ENCODE peak calls at places on chromosomes 5 and 9, in six cellular contexts. J, U, Q, A, K and Y are unnamed samples.

GRCh38 chr5:80481019-80481893 is 6.6 kb upstream of the FAM151B start:
- DNase-seq in J (peak; percentile 60), U (no peak), Q (peak; percentile 57), A (no peak), K (peak; percentile 64), Y (peak; percentile 78)

GRCh38 chr5:156677963-156678362 is 172.1 kb upstream of the PPP1R2B start:
- DNase-seq in J (no peak), U (no peak), Q (no peak), A (no peak), K (no peak), Y (no peak)

GRCh38 chr5:176894298-176894697 is 4.8 kb downstream of the HK3 start:
- DNase-seq in J (no peak), U (no peak), Q (no peak), A (no peak), K (no peak), Y (no peak)

GRCh38 chr5:60540855-60541805 is 158.8 kb downstream of the DEPDC1B start:
- DNase-seq in J (peak; percentile 53), U (no peak), Q (peak; percentile 13), A (no peak), K (peak; percentile 86), Y (peak; percentile 58)

GRCh38 chr9:99103909-99104458 is 929 bp upstream of the TGFBR1 start:
- DNase-seq in J (peak; percentile 61), U (no peak), Q (peak; percentile 36), A (peak; percentile 49), K (peak; percentile 43), Y (peak; percentile 83)

GRCh38 chr5:139243425-139243965 is 45.3 kb upstream of the SIL1 start:
- DNase-seq in J (peak; percentile 59), U (no peak), Q (no peak), A (no peak), K (no peak), Y (no peak)

GRCh38 chr9:121303456-121304451 is 35.8 kb downstream of the GSN start:
- DNase-seq in J (no peak), U (peak; percentile 17), Q (no peak), A (no peak), K (no peak), Y (peak; percentile 21)

GRCh38 chr5:170941788-170942187 is 80.0 kb downstream of the RANBP17 start:
- DNase-seq in J (no peak), U (no peak), Q (no peak), A (no peak), K (no peak), Y (no peak)

GRCh38 chr5:126531543-126532120 is 63.4 kb downstream of the ALDH7A1 start:
- DNase-seq in J (peak; percentile 62), U (no peak), Q (no peak), A (no peak), K (peak; percentile 29), Y (peak; percentile 15)

GRCh38 chr5:174459832-174460448 is 264.4 kb upstream of the MSX2 start:
- DNase-seq in J (no peak), U (no peak), Q (no peak), A (no peak), K (no peak), Y (no peak)

GRCh38 chr5:158506648-158507047 is 593.1 kb downstream of the EBF1 start:
- DNase-seq in J (no peak), U (no peak), Q (no peak), A (no peak), K (no peak), Y (no peak)

GRCh38 chr5:99037668-99038067 is 108.9 kb upstream of the CHD1 start:
- DNase-seq in J (no peak), U (no peak), Q (no peak), A (no peak), K (no peak), Y (no peak)

GRCh38 chr9:93100265-93100636 is 4.2 kb downstream of the CARD19 start:
- DNase-seq in J (no peak), U (no peak), Q (no peak), A (no peak), K (no peak), Y (no peak)

GRCh38 chr9:89137548-89138462 is 40.8 kb downstream of the SHC3 start:
- DNase-seq in J (peak; percentile 95), U (peak; percentile 37), Q (no peak), A (no peak), K (peak; percentile 93), Y (peak; percentile 97)

GRCh38 chr5:98050583-98050982 is 722.9 kb upstream of the RGMB start:
- DNase-seq in J (peak; percentile 56), U (no peak), Q (no peak), A (no peak), K (peak; percentile 26), Y (peak; percentile 44)

GRCh38 chr9:8863886-8864881 is 1064.6 kb upstream of the DMAC1 start:
- DNase-seq in J (no peak), U (no peak), Q (peak; percentile 45), A (no peak), K (peak; percentile 74), Y (no peak)

GRCh38 chr5:55402199-55402598 is 94.4 kb downstream of the MTREX start:
- DNase-seq in J (no peak), U (no peak), Q (no peak), A (no peak), K (no peak), Y (no peak)

GRCh38 chr5:95043234-95043633 is 241.7 kb downstream of the MCTP1 start:
- DNase-seq in J (no peak), U (no peak), Q (no peak), A (no peak), K (no peak), Y (no peak)

GRCh38 chr5:174339130-174339529 is 293.6 kb downstream of the NSG2 start:
- DNase-seq in J (no peak), U (no peak), Q (no peak), A (no peak), K (no peak), Y (no peak)

GRCh38 chr5:2169862-2170820 is 287.4 kb upstream of the IRX4 start:
- DNase-seq in J (no peak), U (no peak), Q (no peak), A (no peak), K (no peak), Y (no peak)
- H3K27me3 ChIP-seq in J (no peaks in the 10 kb centered on the region), U (peaks cover 4% of the 10 kb centered on the region), Q (no peaks in the 10 kb centered on the region), A (no peaks in the 10 kb centered on the region), K (peaks cover 72% of the 10 kb centered on the region), Y (no peaks in the 10 kb centered on the region)

DNA sequence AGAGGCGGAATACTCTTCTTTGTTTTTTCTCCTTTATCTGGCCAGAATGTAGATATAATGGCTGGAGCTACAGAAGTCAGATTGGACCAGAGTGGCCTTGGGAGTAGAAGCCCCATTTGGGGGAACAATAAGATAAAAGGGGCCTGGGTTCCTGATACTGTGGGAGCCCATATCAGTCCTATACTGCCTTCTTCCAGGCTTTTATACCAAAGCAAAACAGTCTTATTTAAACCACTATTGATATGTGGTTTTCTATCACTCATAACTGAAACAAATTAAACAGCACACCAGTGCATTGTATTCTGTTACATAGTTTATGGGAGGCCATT is 14.3 kb downstream of the SPAAR start:
- DNase-seq in J (no peak), U (no peak), Q (no peak), A (no peak), K (no peak), Y (no peak)
- H3K4me3 ChIP-seq in J (no peak overlapping the region), U (no peak overlapping the region), Q (no peak overlapping the region), A (no peak overlapping the region), K (no peak overlapping the region), Y (peak overlapping the region; percentile 61)

GRCh38 chr5:151345187-151345807 is 2.1 kb downstream of the SLC36A2 start:
- DNase-seq in J (no peak), U (no peak), Q (peak; percentile 27), A (no peak), K (no peak), Y (no peak)

GRCh38 chr5:151347364-151347763 is at the start of gene SLC36A2:
- DNase-seq in J (no peak), U (no peak), Q (no peak), A (no peak), K (no peak), Y (no peak)

GRCh38 chr5:151345808-151346478 is 1.4 kb downstream of the SLC36A2 start:
- DNase-seq in J (peak; percentile 28), U (no peak), Q (no peak), A (no peak), K (no peak), Y (peak; percentile 68)

GRCh38 chr5:151340004-151340403 is 7.4 kb downstream of the SLC36A2 start:
- DNase-seq in J (no peak), U (no peak), Q (no peak), A (no peak), K (no peak), Y (no peak)

GRCh38 chr5:151344088-151344487 is 3.3 kb downstream of the SLC36A2 start:
- DNase-seq in J (no peak), U (no peak), Q (no peak), A (no peak), K (no peak), Y (no peak)
- H3K27me3 ChIP-seq in J (peaks cover 5% of the 10 kb centered on the region), U (no peaks in the 10 kb centered on the region), Q (peaks cover 61% of the 10 kb centered on the region), A (no peaks in the 10 kb centered on the region), K (peaks cover 82% of the 10 kb centered on the region), Y (peaks cover 5% of the 10 kb centered on the region)

GRCh38 chr9:129550199-129550839 is 70.6 kb downstream of the C9orf50 start:
- DNase-seq in J (peak; percentile 70), U (peak; percentile 67), Q (peak; percentile 82), A (peak; percentile 94), K (peak; percentile 66), Y (peak; percentile 90)
- H3K4me3 ChIP-seq in J (peak overlapping the region; percentile 45), U (peak overlapping the region; percentile 45), Q (peak overlapping the region; percentile 69), A (peak overlapping the region; percentile 49), K (peak overlapping the region; percentile 46), Y (peak overlapping the region; percentile 72)

DNA sequence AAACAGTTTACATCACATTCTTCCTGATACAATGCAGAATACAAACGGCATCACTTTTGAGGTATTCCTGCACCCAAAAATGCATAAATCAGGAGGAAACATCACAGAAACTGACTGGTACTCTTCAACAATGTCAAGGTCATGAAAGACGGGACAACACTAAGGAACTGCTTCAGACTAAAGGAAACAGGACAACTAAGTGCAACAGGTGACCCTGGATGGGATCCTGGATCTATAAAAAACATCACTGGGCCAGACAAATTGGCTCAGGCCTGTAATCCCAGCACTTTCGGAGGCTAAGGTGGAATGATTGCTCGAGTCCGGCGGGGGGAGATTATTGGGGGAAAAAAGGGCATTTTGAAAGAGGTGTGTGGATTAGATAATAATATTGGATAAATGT is 22.6 kb downstream of the BTNL9 start:
- DNase-seq in J (no peak), U (no peak), Q (no peak), A (no peak), K (no peak), Y (no peak)
- H3K27me3 ChIP-seq in J (peaks cover 23% of the 10 kb centered on the region), U (peaks cover 49% of the 10 kb centered on the region), Q (peaks cover 99% of the 10 kb centered on the region), A (no peaks in the 10 kb centered on the region), K (peaks cover 62% of the 10 kb centered on the region), Y (peaks cover 49% of the 10 kb centered on the region)

DNA sequence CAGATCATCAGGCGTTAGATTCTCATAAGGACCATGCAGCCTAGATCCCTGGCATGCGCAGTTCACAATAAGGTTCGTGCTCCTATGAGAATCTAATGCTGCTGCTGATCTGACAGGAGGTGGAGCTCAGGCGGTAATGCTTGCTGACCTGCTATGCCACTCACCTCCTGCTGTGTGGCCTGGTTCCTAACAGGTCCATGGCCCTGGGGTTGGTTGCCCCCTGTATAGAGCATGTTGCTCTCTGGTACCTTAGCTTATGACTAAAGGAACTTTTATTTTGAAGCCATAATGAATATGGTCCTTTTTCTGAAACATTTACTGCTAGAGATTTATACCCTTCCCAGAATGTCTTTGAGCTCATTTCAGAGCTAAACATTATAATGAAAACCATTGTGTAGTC is 3.1 kb downstream of the MAN2A1 start:
- DNase-seq in J (no peak), U (no peak), Q (peak; percentile 8), A (no peak), K (no peak), Y (no peak)
- H3K4me3 ChIP-seq in J (no peak overlapping the region), U (no peak overlapping the region), Q (peak overlapping the region; percentile 65), A (no peak overlapping the region), K (no peak overlapping the region), Y (no peak overlapping the region)